ENCODE peak calls at places on chromosomes 6 and 20, in nine cellular contexts. U, M, I, J, L, C, X, N and V are unnamed samples.

GRCh38 chr6:31175961-31176360 is 5.5 kb upstream of the POU5F1 start:
- DNase-seq in X (peak; percentile 61), C (no peak), L (no peak), M (no peak), I (no peak), N (no peak), U (no peak), J (no peak), V (no peak)

GRCh38 chr6:51300510-51300909 is 481.8 kb downstream of the TFAP2B start:
- DNase-seq in C (no peak), N (no peak), U (no peak), J (no peak), M (no peak), I (no peak), L (no peak), X (no peak), V (no peak)

GRCh38 chr6:35300848-35301247 is 3.2 kb downstream of the DEF6 start:
- DNase-seq in U (no peak), C (no peak), N (no peak), J (peak; percentile 65), X (no peak), I (peak; percentile 44), L (no peak), M (no peak), V (no peak)

GRCh38 chr6:105459049-105459448 is 56.2 kb upstream of the PREP start:
- DNase-seq in L (no peak), U (no peak), M (no peak), J (no peak), I (peak; percentile 51), X (no peak), N (no peak), C (no peak), V (no peak)

GRCh38 chr20:32682508-32682987 is 8.8 kb upstream of the C20orf203 start:
- DNase-seq in X (no peak), C (no peak), N (no peak), L (no peak), J (no peak), M (no peak), U (no peak), I (no peak), V (no peak)

GRCh38 chr6:45430590-45431202 is 53.0 kb upstream of the SUPT3H start:
- DNase-seq in M (no peak), I (no peak), J (no peak), N (no peak), L (no peak), C (no peak), X (no peak), U (no peak), V (no peak)

GRCh38 chr6:121435444-121436069 is at the start of gene GJA1:
- DNase-seq in M (peak; percentile 92), C (peak; percentile 84), I (no peak), N (peak; percentile 47), U (peak; percentile 65), J (peak; percentile 50), L (no peak), X (no peak), V (no peak)

GRCh38 chr20:17971571-17972013 is 2.8 kb downstream of the MGME1 start:
- DNase-seq in I (no peak), L (no peak), C (no peak), M (no peak), U (no peak), N (no peak), X (no peak), J (no peak), V (no peak)

GRCh38 chr20:63955846-63956663 is at the start of gene UCKL1:
- DNase-seq in X (peak; percentile 97), L (peak; percentile 95), N (peak; percentile 91), I (peak; percentile 84), J (peak; percentile 91), M (no peak), U (peak; percentile 87), C (peak; percentile 96), V (peak; percentile 96)

GRCh38 chr6:34771727-34772126 is 14.4 kb downstream of the SNRPC start:
- DNase-seq in I (no peak), M (no peak), U (no peak), C (no peak), L (no peak), X (no peak), J (no peak), N (no peak), V (no peak)

GRCh38 chr6:119096683-119097310 is 18.3 kb upstream of the FAM184A start:
- DNase-seq in C (peak; percentile 44), N (no peak), J (peak; percentile 30), M (peak; percentile 93), I (no peak), U (no peak), X (peak; percentile 78), L (no peak), V (no peak)

DNA sequence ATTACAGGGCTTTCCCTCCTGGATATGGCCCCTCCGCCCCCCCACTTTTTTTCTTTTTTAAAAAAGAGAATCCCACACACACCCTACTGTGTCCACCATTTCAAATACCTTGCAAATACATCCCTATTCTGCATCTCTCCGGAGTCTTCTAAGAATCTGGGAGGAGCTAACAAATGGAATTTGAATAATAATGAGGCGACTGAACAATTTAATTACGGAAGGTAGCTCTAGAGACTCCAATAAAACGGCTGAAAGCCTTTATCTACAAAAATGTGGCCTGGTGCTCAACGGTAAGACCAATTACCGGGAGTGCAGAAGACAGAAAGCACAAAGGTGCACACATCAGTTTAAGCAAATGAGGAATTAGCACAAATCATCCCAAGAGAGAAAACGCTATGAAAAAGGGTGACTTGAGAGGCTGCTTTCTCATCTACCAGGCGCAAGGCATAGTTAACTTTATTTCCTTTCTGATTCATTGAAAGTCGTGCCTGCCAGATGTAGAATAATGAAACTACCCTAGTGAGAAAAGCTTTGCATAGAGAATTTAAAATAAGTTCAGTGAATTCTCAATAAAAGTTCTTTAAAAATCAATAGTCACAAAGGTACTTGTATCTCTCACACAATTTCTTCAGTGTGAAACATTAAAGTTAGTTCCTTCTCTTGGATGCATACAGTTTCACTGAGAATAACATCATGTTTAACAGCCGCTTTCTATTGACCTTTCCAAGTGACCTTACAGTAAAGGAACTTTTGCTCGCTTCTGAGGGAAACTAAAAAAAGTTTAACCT is 1.6 kb downstream of the RRAGD start:
- DNase-seq in M (no peak), L (no peak), U (no peak), I (no peak), J (no peak), C (no peak), X (no peak), N (no peak), V (no peak)
- H3K4me1 ChIP-seq in M (peaks cover 20% of the 10 kb centered on the region), L (peaks cover 18% of the 10 kb centered on the region), U (peaks cover 4% of the 10 kb centered on the region), I (peaks cover 20% of the 10 kb centered on the region), J (peaks cover 21% of the 10 kb centered on the region), C (peaks cover 15% of the 10 kb centered on the region), X (no peaks in the 10 kb centered on the region), N (no peaks in the 10 kb centered on the region), V (peaks cover 4% of the 10 kb centered on the region)

GRCh38 chr6:15400572-15401004 is 154.7 kb downstream of the JARID2 start:
- DNase-seq in N (peak; percentile 59), J (peak; percentile 70), M (no peak), U (no peak), X (peak; percentile 79), L (peak; percentile 65), I (no peak), C (peak; percentile 41), V (peak; percentile 69)
- H3K27ac ChIP-seq in N (no peak overlapping the region), J (peak overlapping the region; percentile 40), M (no peak overlapping the region), U (peak overlapping the region; percentile 66), X (no peak overlapping the region), L (no peak overlapping the region), I (no peak overlapping the region), C (peak overlapping the region; percentile 20), V (peak overlapping the region; percentile 51)

GRCh38 chr6:143691900-143692572 is 14.3 kb downstream of the PHACTR2 start:
- DNase-seq in X (no peak), N (no peak), L (no peak), C (no peak), I (no peak), J (no peak), M (no peak), U (peak; percentile 46), V (no peak)

GRCh38 chr6:143694560-143694959 is 16.8 kb downstream of the PHACTR2 start:
- DNase-seq in M (no peak), I (no peak), X (no peak), C (no peak), N (no peak), J (no peak), L (no peak), U (no peak), V (no peak)

GRCh38 chr6:143692696-143693095 is 14.9 kb downstream of the PHACTR2 start:
- DNase-seq in J (peak; percentile 36), M (no peak), X (no peak), N (no peak), U (no peak), I (no peak), C (peak; percentile 32), L (no peak), V (no peak)

GRCh38 chr6:143695106-143696059 is 17.6 kb downstream of the PHACTR2 start:
- DNase-seq in U (no peak), J (no peak), L (no peak), X (no peak), I (no peak), M (no peak), N (no peak), C (no peak), V (no peak)

DNA sequence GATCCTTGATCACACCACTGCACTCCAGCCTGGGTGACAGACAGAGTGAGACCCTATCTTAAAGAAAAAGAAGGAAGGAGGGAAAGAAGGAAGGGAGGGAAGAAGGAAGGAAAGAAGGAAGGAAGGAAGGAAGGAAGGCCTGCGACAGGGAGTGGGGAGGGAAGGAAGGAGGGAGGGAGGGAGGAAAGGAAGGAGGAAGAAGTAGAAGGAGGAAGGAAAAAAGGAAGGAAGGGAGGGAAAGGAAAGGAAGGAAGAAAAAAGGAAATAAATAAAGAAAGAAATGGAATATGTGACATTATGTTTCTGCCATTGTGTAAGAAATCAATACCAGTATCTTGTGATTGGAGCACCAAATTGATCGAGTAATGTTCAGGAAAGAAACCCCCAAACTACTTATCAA is 16.2 kb downstream of the PHACTR2 start:
- DNase-seq in X (no peak), L (no peak), N (no peak), C (no peak), U (no peak), M (no peak), J (no peak), I (no peak), V (no peak)
- H3K4me1 ChIP-seq in X (peaks cover 7% of the 10 kb centered on the region), L (peaks cover 75% of the 10 kb centered on the region), N (peaks cover 14% of the 10 kb centered on the region), C (peaks cover 55% of the 10 kb centered on the region), U (peaks cover 8% of the 10 kb centered on the region), M (peaks cover 40% of the 10 kb centered on the region), J (peaks cover 86% of the 10 kb centered on the region), I (no peaks in the 10 kb centered on the region), V (no peaks in the 10 kb centered on the region)

GRCh38 chr20:25003002-25003401 is 10.5 kb upstream of the APMAP start:
- DNase-seq in I (no peak), C (no peak), N (no peak), X (no peak), M (no peak), J (no peak), L (no peak), U (no peak), V (no peak)

GRCh38 chr20:24998631-24999445 is 6.3 kb upstream of the APMAP start:
- DNase-seq in J (peak; percentile 9), M (no peak), U (no peak), C (no peak), N (peak; percentile 14), X (peak; percentile 25), L (no peak), I (no peak), V (peak; percentile 6)

GRCh38 chr20:24999568-24999967 is 7.0 kb upstream of the APMAP start:
- DNase-seq in M (no peak), L (no peak), X (peak; percentile 13), J (peak; percentile 9), C (no peak), I (no peak), N (peak; percentile 15), U (no peak), V (no peak)

GRCh38 chr20:24998121-24998520 is 5.6 kb upstream of the APMAP start:
- DNase-seq in M (no peak), I (no peak), C (no peak), X (no peak), J (no peak), U (no peak), L (no peak), N (no peak), V (no peak)

GRCh38 chr20:25000268-25000801 is 7.8 kb upstream of the APMAP start:
- DNase-seq in X (peak; percentile 78), U (no peak), N (peak; percentile 38), C (peak; percentile 55), I (no peak), L (peak; percentile 84), M (no peak), J (peak; percentile 83), V (peak; percentile 15)
- H3K27ac ChIP-seq in X (no peak overlapping the region), U (no peak overlapping the region), N (no peak overlapping the region), C (no peak overlapping the region), I (no peak overlapping the region), L (no peak overlapping the region), M (peak overlapping the region; percentile 23), J (no peak overlapping the region), V (no peak overlapping the region)